ENCODE peak calls at places on chromosomes 2 and 18, in six cellular contexts. G is suprapubic skin; K is transverse colon; L is aorta; O is GM06990; D is CD4-positive, CD25-positive, alpha-beta regulatory T cell. V is an unnamed sample. For H3K27me3 and H3K36me3, the result is how much of the 10 kb centered on the place peaks cover.

GRCh38 chr18:75211002-75211621 is 515 bp downstream of the TSHZ1 start:
- DNase-seq in G (no peak), K (peak), L (no peak), O (peak), D (peak), V (peak)

GRCh38 chr2:34373586-34374233 is 774.6 kb upstream of the FAM98A start:
- DNase-seq in G (no peak), K (no peak), L (no peak), O (no peak), D (no peak), V (no peak)

GRCh38 chr2:67997528-67998267 is 65.1 kb downstream of the C1D start:
- DNase-seq in G (no peak), K (no peak), L (no peak), O (no peak), D (no peak), V (no peak)

GRCh38 chr2:177338177-177338721 is 54.3 kb upstream of the AGPS start:
- DNase-seq in G (no peak), K (no peak), L (no peak), O (no peak), D (no peak), V (no peak)

GRCh38 chr2:64770781-64771334 is 117.1 kb upstream of the SERTAD2 start:
- DNase-seq in G (no peak), K (peak), L (no peak), O (no peak), D (no peak), V (no peak)

GRCh38 chr2:128319773-128320608 is 1.3 kb upstream of the HS6ST1 start:
- DNase-seq in G (no peak), K (no peak), L (peak), O (no peak), D (no peak), V (peak)

GRCh38 chr2:74576151-74576755 is 21.7 kb downstream of the DOK1 start:
- DNase-seq in G (no peak), K (no peak), L (no peak), O (no peak), D (no peak), V (no peak)

GRCh38 chr2:240513544-240514287 is 44.1 kb downstream of the ANKMY1 start:
- DNase-seq in G (peak), K (peak), L (peak), O (peak), D (peak), V (peak)

GRCh38 chr2:37984589-37984988 is 59.5 kb downstream of the RMDN2 start:
- DNase-seq in G (no peak), K (no peak), L (no peak), O (no peak), D (no peak), V (no peak)

GRCh38 chr2:160332318-160332717 is 132.2 kb upstream of the ITGB6 start:
- DNase-seq in G (no peak), K (no peak), L (no peak), O (no peak), D (no peak), V (no peak)

GRCh38 chr18:60372598-60372997 is at the start of gene MC4R:
- DNase-seq in G (no peak), K (peak), L (no peak), O (no peak), D (no peak), V (peak)

GRCh38 chr2:29834624-29835023 is 86.8 kb downstream of the ALK start:
- DNase-seq in G (no peak), K (no peak), L (no peak), O (no peak), D (no peak), V (no peak)

GRCh38 chr2:31032475-31032874 is 105.8 kb downstream of the GALNT14 start:
- DNase-seq in G (no peak), K (no peak), L (no peak), O (no peak), D (no peak), V (no peak)

GRCh38 chr2:58866040-58866439 is 624.9 kb upstream of the FANCL start:
- DNase-seq in G (no peak), K (no peak), L (no peak), O (peak), D (no peak), V (peak)

GRCh38 chr2:219215871-219216536 is 2.8 kb downstream of the ABCB6 start:
- DNase-seq in G (no peak), K (no peak), L (no peak), O (no peak), D (no peak), V (no peak)

GRCh38 chr2:17057109-17058017 is 391.7 kb upstream of the CYRIA start:
- DNase-seq in G (no peak), K (no peak), L (no peak), O (no peak), D (no peak), V (no peak)

GRCh38 chr2:201093573-201093972 is 21.8 kb downstream of the NDUFB3 start:
- DNase-seq in G (no peak), K (no peak), L (no peak), O (no peak), D (no peak), V (no peak)

GRCh38 chr2:151927501-151928221 is 99.4 kb upstream of the ARL5A start:
- DNase-seq in G (no peak), K (no peak), L (no peak), O (no peak), D (no peak), V (no peak)

GRCh38 chr2:213225866-213226265 is 58.4 kb upstream of the SPAG16 start:
- DNase-seq in G (no peak), K (no peak), L (no peak), O (no peak), D (no peak), V (no peak)

GRCh38 chr18:37578886-37579513 is 13.4 kb upstream of the CELF4 start:
- DNase-seq in G (no peak), K (no peak), L (no peak), O (no peak), D (no peak), V (peak)

GRCh38 chr2:54983345-54984235 is 66.7 kb downstream of the RTN4 start:
- DNase-seq in G (no peak), K (no peak), L (no peak), O (no peak), D (no peak), V (no peak)

GRCh38 chr2:185522472-185522871 is 216.1 kb upstream of the FSIP2 start:
- DNase-seq in G (no peak), K (no peak), L (no peak), O (no peak), D (no peak), V (no peak)

GRCh38 chr2:173075056-173075780 is 428 bp upstream of the MAP3K20 start:
- DNase-seq in G (no peak), K (no peak), L (no peak), O (no peak), D (no peak), V (no peak)

GRCh38 chr2:58283931-58284330 is 42.8 kb upstream of the FANCL start:
- DNase-seq in G (no peak), K (no peak), L (no peak), O (no peak), D (no peak), V (no peak)

GRCh38 chr2:70920367-70920715 is 15.4 kb upstream of the ATP6V1B1 start:
- DNase-seq in G (peak), K (no peak), L (no peak), O (no peak), D (no peak), V (peak)

GRCh38 chr2:150883521-150883895 is 378.2 kb downstream of the RBM43 start:
- DNase-seq in G (no peak), K (no peak), L (no peak), O (no peak), D (no peak), V (no peak)

GRCh38 chr2:206511283-206511682 is 68.0 kb downstream of the ADAM23 start:
- DNase-seq in G (no peak), K (no peak), L (no peak), O (no peak), D (no peak), V (no peak)
- H3K27me3 ChIP-seq in G (under half), K (under half), L (under half), O (under half), D (under half), V (under half)

GRCh38 chr2:231925303-231926179 is 655 bp downstream of the NPPC start:
- DNase-seq in G (peak), K (peak), L (peak), O (peak), D (peak), V (peak)
- H3K4me3 ChIP-seq in G (peak), K (peak), L (no peak), O (peak), D (no peak), V (peak)

GRCh38 chr2:113230531-113230930 is 48.2 kb downstream of the PAX8 start:
- DNase-seq in G (no peak), K (no peak), L (peak), O (no peak), D (no peak), V (no peak)

GRCh38 chr2:113229795-113230194 is 48.9 kb downstream of the PAX8 start:
- DNase-seq in G (no peak), K (no peak), L (peak), O (no peak), D (no peak), V (no peak)

GRCh38 chr2:113232730-113233129 is 46.0 kb downstream of the PAX8 start:
- DNase-seq in G (no peak), K (no peak), L (no peak), O (no peak), D (no peak), V (no peak)

GRCh38 chr2:113232123-113232522 is 46.6 kb downstream of the PAX8 start:
- DNase-seq in G (no peak), K (no peak), L (no peak), O (no peak), D (no peak), V (no peak)

DNA sequence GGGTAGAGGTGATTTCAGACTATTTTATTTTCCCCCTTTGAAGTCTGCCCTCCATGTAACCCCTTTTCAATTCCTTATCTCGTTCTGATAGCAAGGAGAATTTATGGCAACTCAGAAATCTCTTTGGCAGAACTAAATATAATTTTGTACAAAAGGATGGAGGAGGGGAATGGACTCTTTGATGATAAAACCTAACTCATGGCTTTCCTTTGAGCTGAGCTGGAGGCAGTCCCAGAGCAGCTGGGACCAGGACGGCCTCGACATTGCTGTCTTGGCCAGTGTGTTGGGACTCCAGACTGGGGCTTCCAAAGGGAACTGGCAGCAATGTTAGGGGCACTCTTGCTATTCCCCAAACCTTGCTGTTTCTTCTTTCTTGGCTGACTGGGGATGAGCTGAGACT is 47.7 kb downstream of the PAX8 start:
- DNase-seq in G (no peak), K (no peak), L (no peak), O (no peak), D (no peak), V (no peak)
- H3K36me3 ChIP-seq in G (under half), K (under half), L (under half), O (under half), D (under half), V (under half)

DNA sequence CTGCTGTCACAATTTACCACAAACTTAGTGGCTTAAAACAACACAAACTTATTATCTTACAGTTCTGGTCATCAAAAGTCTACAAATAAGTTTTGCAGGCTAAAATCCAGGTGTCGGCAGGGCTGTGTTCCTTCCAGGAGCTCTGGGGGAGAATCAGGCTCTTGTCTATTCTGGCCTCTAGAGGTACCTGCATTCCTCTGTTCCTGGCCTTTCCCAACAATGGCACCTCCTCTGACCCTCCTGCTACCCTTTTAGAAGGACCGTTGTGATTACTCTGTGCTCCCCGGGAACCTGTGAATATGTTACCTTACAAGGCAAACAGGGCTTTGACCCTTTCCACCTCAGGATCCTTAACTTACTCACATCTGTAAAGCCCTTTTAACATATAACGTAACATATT is 98.5 kb downstream of the MRPS9 start:
- DNase-seq in G (no peak), K (no peak), L (no peak), O (no peak), D (no peak), V (no peak)
- H3K27me3 ChIP-seq in G (under half), K (under half), L (under half), O (under half), D (under half), V (under half)

GRCh38 chr2:226351711-226352110 is 447.9 kb downstream of the IRS1 start:
- DNase-seq in G (no peak), K (no peak), L (no peak), O (no peak), D (no peak), V (no peak)
- H3K4me3 ChIP-seq in G (no peak), K (no peak), L (no peak), O (no peak), D (no peak), V (no peak)

DNA sequence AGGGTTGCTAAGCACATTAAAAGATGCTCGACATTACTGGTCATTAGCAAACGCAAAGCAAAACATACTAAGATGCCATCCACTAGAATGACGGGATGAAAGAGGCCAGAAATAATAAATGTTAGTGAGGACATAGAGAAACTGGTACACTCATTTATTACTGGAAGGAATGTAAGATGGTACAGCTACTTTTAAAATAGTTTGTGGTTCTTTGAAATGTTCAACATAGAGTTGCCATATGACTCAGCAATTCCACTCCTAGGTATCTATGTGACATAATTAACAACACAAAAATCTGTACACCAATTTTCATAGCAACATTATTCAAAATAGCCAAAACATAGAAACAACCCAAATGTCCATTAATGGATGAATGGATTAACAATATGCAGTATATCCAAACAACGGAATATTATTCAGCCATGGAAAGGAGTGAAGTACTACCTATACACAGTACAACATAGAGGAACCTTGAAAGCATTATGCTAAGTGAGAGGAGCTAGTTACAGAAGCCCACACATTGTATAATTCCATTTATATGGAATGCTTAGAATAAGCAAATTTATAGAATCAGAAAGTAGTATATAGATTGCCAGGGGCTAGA is 62.0 kb upstream of the IL1R1 start:
- DNase-seq in G (no peak), K (no peak), L (no peak), O (peak), D (no peak), V (no peak)
- H3K36me3 ChIP-seq in G (under half), K (under half), L (under half), O (under half), D (under half), V (under half)

GRCh38 chr2:176149484-176150337 is 1.6 kb upstream of the HOXD4 start:
- DNase-seq in G (peak), K (no peak), L (no peak), O (no peak), D (no peak), V (peak)
- H3K27me3 ChIP-seq in G (half or more), K (under half), L (under half), O (under half), D (under half), V (half or more)

DNA sequence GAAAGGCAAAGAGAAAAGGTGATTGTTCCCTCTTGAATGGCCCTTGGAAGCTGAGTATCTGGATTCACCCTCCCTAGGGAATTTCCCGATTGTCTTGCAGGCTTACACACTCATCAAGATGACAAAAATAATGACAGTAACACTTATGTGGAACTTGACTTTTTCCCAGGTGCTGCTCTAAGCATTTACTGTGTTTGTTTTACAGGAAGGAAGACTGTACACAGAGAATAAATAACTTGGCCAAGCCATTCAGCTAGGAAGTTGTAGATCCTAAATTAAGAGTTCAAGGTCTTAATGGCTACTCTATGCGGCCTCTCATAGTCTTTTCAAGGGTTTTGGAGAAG is 536 bp upstream of the DPP4 start:
- DNase-seq in G (no peak), K (no peak), L (no peak), O (no peak), D (no peak), V (no peak)
- H3K4me3 ChIP-seq in G (peak), K (peak), L (no peak), O (peak), D (peak), V (peak)

GRCh38 chr2:10658914-10659257 is 30.9 kb downstream of the NOL10 start:
- DNase-seq in G (no peak), K (no peak), L (no peak), O (no peak), D (no peak), V (no peak)
- H3K36me3 ChIP-seq in G (half or more), K (under half), L (under half), O (under half), D (under half), V (under half)